ENCODE peak calls at places on chromosomes 4 and X, in ten cellular contexts. R is CD8-positive, alpha-beta memory T cell; J is NT2/D1; N is GM23248; U is uterus; X is endothelial cell of umbilical vein; D is pancreas; E is iPS DF 6.9; G is IMR-90; H is cardiac muscle cell. Z is an unnamed sample. For H3K36me3, the result is how much of the 10 kb centered on the place peaks cover.

GRCh38 chr4:165827018-165827417 is 46.0 kb upstream of the TLL1 start:
- DNase-seq in J (no peak), R (no peak), H (no peak), U (no peak), E (no peak), N (no peak), X (no peak), D (no peak), G (no peak), Z (no peak)

GRCh38 chr4:128844931-128845330 is 35.4 kb downstream of the JADE1 start:
- DNase-seq in E (no peak), D (peak), G (no peak), H (no peak), R (no peak), N (no peak), J (no peak), U (no peak), X (no peak), Z (no peak)

GRCh38 chrX:10722804-10723364 is 102.5 kb upstream of the MID1 start:
- DNase-seq in U (peak), R (peak), D (no peak), H (peak), J (peak), N (peak), E (peak), G (peak), X (peak), Z (peak)

GRCh38 chr4:170388255-170388654 is 298.5 kb upstream of the AADAT start:
- DNase-seq in H (no peak), D (no peak), J (no peak), N (peak), E (no peak), U (no peak), R (no peak), G (peak), X (no peak), Z (no peak)

GRCh38 chr4:140188975-140189374 is 35.0 kb upstream of the MAML3 start:
- DNase-seq in E (no peak), R (no peak), H (peak), D (no peak), X (peak), U (peak), J (no peak), G (peak), N (peak), Z (peak)

GRCh38 chrX:107447642-107448041 is 1.8 kb upstream of the FRMPD3 start:
- DNase-seq in E (no peak), J (no peak), D (no peak), X (no peak), N (peak), G (no peak), R (no peak), H (no peak), U (no peak), Z (no peak)

GRCh38 chr4:158863296-158863695 is 94.5 kb downstream of the FNIP2 start:
- DNase-seq in N (no peak), J (no peak), H (no peak), X (no peak), E (no peak), D (no peak), G (no peak), R (no peak), U (no peak), Z (no peak)

GRCh38 chr4:73499996-73500765 is 18.6 kb downstream of the AFM start:
- DNase-seq in U (no peak), N (peak), E (no peak), X (peak), H (peak), D (no peak), G (peak), J (no peak), R (no peak), Z (no peak)

GRCh38 chrX:57134702-57135101 is 2.5 kb downstream of the SPIN2A start:
- DNase-seq in D (no peak), G (no peak), J (no peak), X (no peak), H (no peak), U (no peak), R (no peak), N (no peak), E (no peak), Z (no peak)

GRCh38 chr4:113901994-113902787 is 77.3 kb downstream of the ARSJ start:
- DNase-seq in R (peak), N (no peak), X (peak), J (no peak), E (no peak), D (peak), G (no peak), U (no peak), H (no peak), Z (peak)

GRCh38 chr4:124936427-124936826 is 223.9 kb upstream of the ANKRD50 start:
- DNase-seq in G (peak), X (no peak), U (no peak), J (no peak), R (no peak), E (no peak), D (no peak), N (peak), H (peak), Z (peak)

GRCh38 chr4:87941537-87942392 is 33.7 kb upstream of the SPP1 start:
- DNase-seq in U (no peak), D (no peak), E (no peak), H (no peak), R (no peak), G (no peak), J (no peak), X (no peak), N (no peak), Z (no peak)

GRCh38 chr4:30380404-30380998 is 339.7 kb upstream of the PCDH7 start:
- DNase-seq in X (peak), G (peak), H (peak), E (peak), U (no peak), D (no peak), N (peak), J (peak), R (no peak), Z (no peak)

GRCh38 chrX:13938766-13939530 is 90.7 kb downstream of the GEMIN8 start:
- DNase-seq in H (no peak), J (no peak), U (no peak), X (no peak), G (no peak), E (no peak), N (no peak), R (no peak), D (no peak), Z (no peak)

GRCh38 chrX:31036895-31037294 is 34.9 kb downstream of the FTHL17 start:
- DNase-seq in E (no peak), U (peak), N (peak), G (peak), R (no peak), D (peak), X (peak), J (no peak), H (peak), Z (peak)

GRCh38 chr4:110798682-110799081 is 175.8 kb upstream of the PITX2 start:
- DNase-seq in J (no peak), G (no peak), X (no peak), R (no peak), N (peak), D (no peak), E (no peak), H (no peak), U (no peak), Z (no peak)

GRCh38 chr4:126230244-126230643 is 915.5 kb downstream of the FAT4 start:
- DNase-seq in U (no peak), G (no peak), J (no peak), H (peak), X (no peak), E (no peak), D (no peak), R (no peak), N (no peak), Z (no peak)

GRCh38 chr4:4302416-4302815 is 12.4 kb downstream of the ZBTB49 start:
- DNase-seq in G (no peak), U (no peak), D (no peak), X (no peak), R (no peak), H (no peak), N (no peak), J (no peak), E (no peak), Z (no peak)

GRCh38 chr4:189117426-189117825 is 823.2 kb upstream of the FRG1 start:
- DNase-seq in R (no peak), H (no peak), G (peak), X (no peak), E (no peak), N (peak), J (no peak), U (no peak), D (no peak), Z (no peak)

GRCh38 chr4:179597301-179597700 is 2155.1 kb upstream of the AGA start:
- DNase-seq in H (no peak), G (no peak), E (no peak), R (no peak), N (no peak), X (no peak), J (no peak), U (no peak), D (no peak), Z (no peak)

GRCh38 chrX:40542208-40542607 is 38.6 kb upstream of the ATP6AP2 start:
- DNase-seq in E (no peak), X (no peak), J (no peak), H (no peak), D (no peak), N (no peak), R (no peak), U (no peak), G (no peak), Z (no peak)

GRCh38 chr4:10611673-10612072 is 72.9 kb downstream of the CLNK start:
- DNase-seq in G (peak), R (no peak), D (no peak), X (peak), J (no peak), U (no peak), H (peak), N (peak), E (no peak), Z (no peak)

GRCh38 chr4:99033956-99034355 is 38.4 kb downstream of the METAP1 start:
- DNase-seq in J (no peak), U (no peak), R (no peak), G (peak), N (no peak), H (peak), D (no peak), X (no peak), E (no peak), Z (no peak)

GRCh38 chr4:6052679-6053078 is 34.4 kb upstream of the C4orf50 start:
- DNase-seq in J (no peak), X (no peak), E (no peak), U (no peak), D (no peak), R (no peak), N (peak), G (no peak), H (no peak), Z (no peak)

GRCh38 chr4:8088966-8089491 is 69.6 kb downstream of the ABLIM2 start:
- DNase-seq in E (no peak), X (no peak), G (no peak), H (no peak), N (no peak), R (no peak), D (no peak), U (no peak), J (no peak), Z (no peak)

GRCh38 chrX:154357205-154357604 is 17.2 kb downstream of the FLNA start:
- DNase-seq in H (no peak), X (no peak), D (no peak), J (no peak), U (no peak), N (no peak), E (no peak), R (no peak), G (no peak), Z (no peak)

GRCh38 chrX:154360155-154360713 is 14.2 kb downstream of the FLNA start:
- DNase-seq in R (no peak), H (no peak), U (no peak), J (no peak), X (no peak), D (no peak), N (no peak), E (no peak), G (no peak), Z (no peak)

GRCh38 chrX:154358829-154359228 is 15.6 kb downstream of the FLNA start:
- DNase-seq in D (no peak), R (no peak), N (no peak), E (no peak), H (no peak), G (no peak), U (no peak), J (no peak), X (no peak), Z (no peak)

GRCh38 chrX:154358011-154358410 is 16.4 kb downstream of the FLNA start:
- DNase-seq in H (no peak), N (no peak), E (no peak), U (no peak), D (no peak), R (no peak), X (no peak), J (no peak), G (no peak), Z (no peak)

GRCh38 chrX:154359362-154360154 is 14.9 kb downstream of the FLNA start:
- DNase-seq in H (no peak), J (no peak), U (no peak), X (no peak), D (no peak), E (no peak), G (no peak), R (no peak), N (no peak), Z (no peak)
- H3K36me3 ChIP-seq in H (half or more), J (half or more), U (under half), X (half or more), D (under half), E (half or more), G (half or more), R (half or more), N (under half), Z (under half)

GRCh38 chr4:78369691-78370090 is 181.9 kb upstream of the ANXA3 start:
- DNase-seq in E (peak), G (no peak), H (peak), U (no peak), D (no peak), N (peak), R (no peak), X (no peak), J (peak), Z (no peak)
- H3K36me3 ChIP-seq in E (under half), G (under half), H (under half), U (under half), D (under half), N (under half), R (under half), X (under half), J (under half), Z (under half)

GRCh38 chr4:109465065-109465464 is 31.4 kb downstream of the SEC24B start:
- DNase-seq in U (no peak), X (no peak), J (no peak), R (no peak), G (no peak), D (no peak), H (peak), N (peak), E (no peak), Z (no peak)

GRCh38 chr4:109462802-109463201 is 29.2 kb downstream of the SEC24B start:
- DNase-seq in D (no peak), G (no peak), H (no peak), R (no peak), N (peak), U (no peak), X (no peak), J (no peak), E (no peak), Z (no peak)

GRCh38 chr4:109462297-109462696 is 28.7 kb downstream of the SEC24B start:
- DNase-seq in R (no peak), G (no peak), X (no peak), U (no peak), H (peak), D (no peak), J (no peak), E (no peak), N (no peak), Z (no peak)
- H3K36me3 ChIP-seq in R (under half), G (under half), X (under half), U (under half), H (under half), D (under half), J (under half), E (under half), N (under half), Z (under half)

GRCh38 chrX:77561372-77561771 is 114.2 kb downstream of the FGF16 start:
- DNase-seq in E (no peak), G (no peak), J (no peak), H (no peak), U (no peak), D (no peak), X (no peak), N (no peak), R (no peak), Z (no peak)
- H3K36me3 ChIP-seq in E (under half), G (under half), J (under half), H (under half), U (under half), D (under half), X (under half), N (under half), R (under half), Z (under half)

GRCh38 chr4:38092701-38093100 is 132.5 kb downstream of the PTTG2 start:
- DNase-seq in R (no peak), U (no peak), N (peak), E (no peak), J (no peak), H (peak), X (no peak), G (peak), D (no peak), Z (no peak)

GRCh38 chr4:38089961-38090360 is 129.8 kb downstream of the PTTG2 start:
- DNase-seq in U (no peak), D (no peak), N (no peak), R (no peak), E (no peak), H (no peak), J (no peak), G (no peak), X (no peak), Z (no peak)

GRCh38 chr4:38091636-38092035 is 131.4 kb downstream of the PTTG2 start:
- DNase-seq in H (peak), D (no peak), X (no peak), R (no peak), G (peak), E (no peak), N (peak), J (no peak), U (no peak), Z (no peak)

GRCh38 chr4:38088321-38088720 is 128.1 kb downstream of the PTTG2 start:
- DNase-seq in D (no peak), G (no peak), E (no peak), J (no peak), R (no peak), X (no peak), U (no peak), N (no peak), H (no peak), Z (no peak)

DNA sequence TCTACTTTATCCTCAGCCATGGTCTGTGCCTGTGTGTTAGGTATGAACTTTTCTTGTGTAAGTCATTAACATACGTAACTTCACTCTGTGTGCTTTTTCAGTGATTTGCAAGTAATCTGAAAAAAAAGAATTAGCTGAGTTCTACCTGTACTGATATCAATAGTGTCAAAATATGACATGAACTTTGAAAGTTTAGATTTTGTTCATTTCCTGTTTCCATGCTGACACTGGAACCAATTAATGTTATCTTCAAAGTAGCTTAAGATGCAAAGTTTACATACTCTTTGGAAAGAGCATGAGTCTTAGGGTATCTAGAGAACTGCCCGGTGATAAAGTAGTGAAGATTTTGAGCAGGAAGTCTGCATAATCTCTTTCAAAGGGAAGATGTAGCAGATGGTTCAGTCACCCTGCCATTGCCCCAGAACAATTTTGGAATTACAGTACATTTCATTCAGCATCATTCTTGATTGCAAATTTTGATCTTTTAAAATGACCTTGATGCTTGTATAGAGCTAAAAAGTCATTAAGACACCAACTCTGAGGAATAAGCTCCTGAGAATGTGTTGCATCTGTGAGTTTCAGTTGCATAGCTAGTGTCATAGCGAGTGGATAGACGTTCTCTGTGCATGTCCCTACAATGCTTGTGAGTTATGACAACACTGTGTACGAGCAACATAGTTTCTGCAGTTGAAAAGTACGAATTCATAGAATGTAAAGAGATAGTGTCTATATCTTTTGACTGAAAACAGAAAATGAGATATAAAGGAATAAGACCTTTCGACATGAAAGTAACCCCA is 130.4 kb downstream of the PTTG2 start:
- DNase-seq in J (no peak), H (no peak), R (no peak), X (no peak), E (no peak), U (no peak), G (no peak), N (no peak), D (no peak), Z (no peak)
- H3K36me3 ChIP-seq in J (under half), H (under half), R (under half), X (under half), E (under half), U (under half), G (under half), N (under half), D (under half), Z (under half)